ENCODE peak calls at places on chromosomes 12 and 14, in five cellular contexts. V is AG04450, T is gastrocnemius medialis, C is WERI-Rb-1, I is HL-60. Q is an unnamed sample.
A peak's percentile ranks its signal among the peaks of the same experiment; 100 is the strongest.

GRCh38 chr12:121600702-121601336 is 20.0 kb upstream of the KDM2B start:
- DNase-seq in V (no peak), T (no peak), C (no peak), I (no peak), Q (no peak)

GRCh38 chr12:96587691-96588090 is 98.3 kb downstream of the CFAP54 start:
- DNase-seq in V (no peak), T (no peak), C (no peak), I (no peak), Q (no peak)

GRCh38 chr12:44154128-44154527 is 318.2 kb downstream of the TMEM117 start:
- DNase-seq in V (peak; percentile 10), T (no peak), C (no peak), I (no peak), Q (no peak)

GRCh38 chr12:3563966-3564365 is 73.0 kb downstream of the PRMT8 start:
- DNase-seq in V (no peak), T (no peak), C (no peak), I (no peak), Q (no peak)

GRCh38 chr12:117805865-117806264 is 162.9 kb downstream of the KSR2 start:
- DNase-seq in V (no peak), T (no peak), C (no peak), I (no peak), Q (no peak)

GRCh38 chr14:32572867-32573149 is 243.7 kb downstream of the AKAP6 start:
- DNase-seq in V (no peak), T (no peak), C (no peak), I (no peak), Q (no peak)

GRCh38 chr12:452667-453210 is 7.0 kb upstream of the B4GALNT3 start:
- DNase-seq in V (no peak), T (no peak), C (peak; percentile 47), I (peak; percentile 73), Q (no peak)

GRCh38 chr12:60805340-60805739 is 1209.5 kb downstream of the SLC16A7 start:
- DNase-seq in V (no peak), T (no peak), C (no peak), I (no peak), Q (no peak)

GRCh38 chr14:35261774-35262173 is 30.4 kb upstream of the PSMA6 start:
- DNase-seq in V (no peak), T (no peak), C (no peak), I (no peak), Q (no peak)

GRCh38 chr12:24226745-24227350 is 277.4 kb upstream of the SOX5 start:
- DNase-seq in V (peak; percentile 61), T (no peak), C (no peak), I (no peak), Q (no peak)

GRCh38 chr14:81319314-81319713 is 80.8 kb downstream of the STON2 start:
- DNase-seq in V (no peak), T (no peak), C (no peak), I (no peak), Q (no peak)

GRCh38 chr12:41409628-41410027 is 221.5 kb downstream of the PDZRN4 start:
- DNase-seq in V (no peak), T (no peak), C (no peak), I (no peak), Q (no peak)

GRCh38 chr14:24425704-24426103 is 3.8 kb downstream of the CBLN3 start:
- DNase-seq in V (no peak), T (no peak), C (no peak), I (no peak), Q (no peak)

GRCh38 chr14:35336171-35337073 is 44.2 kb downstream of the PSMA6 start:
- DNase-seq in V (peak; percentile 59), T (peak; percentile 91), C (no peak), I (peak; percentile 68), Q (peak; percentile 91)

GRCh38 chr12:78290606-78291345 is 460.1 kb downstream of the NAV3 start:
- DNase-seq in V (peak; percentile 65), T (no peak), C (no peak), I (no peak), Q (no peak)

GRCh38 chr12:65822732-65823480 is 1.4 kb upstream of the HMGA2 start:
- DNase-seq in V (no peak), T (no peak), C (peak; percentile 79), I (no peak), Q (no peak)

GRCh38 chr14:81710232-81710845 is 176.7 kb upstream of the SEL1L start:
- DNase-seq in V (no peak), T (no peak), C (peak; percentile 25), I (peak; percentile 54), Q (no peak)

GRCh38 chr12:19382111-19382526 is 57.2 kb upstream of the AEBP2 start:
- DNase-seq in V (no peak), T (no peak), C (no peak), I (no peak), Q (no peak)

GRCh38 chr12:131033886-131034482 is 80.3 kb downstream of the ADGRD1 start:
- DNase-seq in V (no peak), T (no peak), C (no peak), I (no peak), Q (no peak)
- TF ChIP-seq CTCF in V (no peak), T (no peak), C (no peak), I (no peak), Q (no peak)

GRCh38 chr12:47360771-47361388 is 281.1 kb upstream of the AMIGO2 start:
- DNase-seq in V (no peak), T (no peak), C (no peak), I (peak; percentile 44), Q (no peak)
- H3K4me3 ChIP-seq in V (no peak overlapping the region), T (no peak overlapping the region), C (no peak overlapping the region), I (no peak overlapping the region), Q (peak overlapping the region; percentile 11)

GRCh38 chr12:109134186-109134917 is 18.0 kb downstream of the ACACB start:
- DNase-seq in V (no peak), T (peak; percentile 85), C (peak; percentile 54), I (no peak), Q (no peak)

GRCh38 chr12:109127533-109128242 is 11.3 kb downstream of the ACACB start:
- DNase-seq in V (no peak), T (peak; percentile 89), C (no peak), I (no peak), Q (no peak)

GRCh38 chr12:109131522-109132050 is 15.2 kb downstream of the ACACB start:
- DNase-seq in V (no peak), T (peak; percentile 96), C (no peak), I (no peak), Q (no peak)

GRCh38 chr12:109130297-109130696 is 13.9 kb downstream of the ACACB start:
- DNase-seq in V (no peak), T (peak; percentile 91), C (no peak), I (no peak), Q (no peak)

GRCh38 chr12:109130755-109131521 is 14.6 kb downstream of the ACACB start:
- DNase-seq in V (no peak), T (peak; percentile 97), C (peak; percentile 35), I (no peak), Q (no peak)
- H3K27ac ChIP-seq in V (no peak overlapping the region), T (peak overlapping the region; percentile 93), C (no peak overlapping the region), I (no peak overlapping the region), Q (no peak overlapping the region)

DNA sequence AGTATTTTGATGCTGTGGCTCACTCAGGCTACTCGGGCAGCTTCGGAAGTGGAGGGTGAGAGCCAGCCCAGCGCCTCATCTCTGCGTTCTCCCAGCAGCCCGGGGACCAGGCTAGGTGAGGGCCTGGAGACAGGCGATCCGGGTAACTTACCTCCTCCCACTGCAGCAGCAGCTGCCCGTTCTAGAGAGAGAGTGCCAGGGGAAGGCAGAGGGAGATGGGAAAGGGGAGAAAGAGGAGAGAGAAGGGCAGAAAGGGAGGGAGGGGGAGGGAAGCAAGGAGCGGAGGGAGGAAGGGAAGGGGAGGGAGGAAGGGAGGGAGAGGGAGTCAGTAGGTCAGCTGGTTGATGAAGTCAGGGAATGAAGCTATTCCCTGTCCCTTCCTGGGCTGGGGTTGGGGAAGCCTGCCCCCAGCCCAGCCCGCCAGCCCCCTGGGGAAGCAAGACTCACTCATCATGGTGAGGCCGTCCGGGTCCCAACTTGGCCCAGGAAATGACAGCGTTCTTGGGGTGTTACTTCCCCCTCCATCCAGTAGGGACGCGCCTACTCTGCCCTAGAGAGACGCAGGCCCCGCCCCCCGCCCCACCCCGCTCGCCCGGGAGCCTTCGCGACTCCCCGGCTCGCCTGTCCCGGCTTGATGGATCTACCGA is at the start of gene IFI27L2:
- DNase-seq in V (peak; percentile 24), T (peak; percentile 56), C (peak; percentile 81), I (peak; percentile 69), Q (peak; percentile 65)
- TF ChIP-seq CTCF in V (peak; percentile 40), T (peak; percentile 26), C (peak; percentile 44), I (no peak), Q (peak; percentile 59)

GRCh38 chr14:37585971-37586759 is 8.9 kb downstream of the FOXA1 start:
- DNase-seq in V (no peak), T (no peak), C (no peak), I (no peak), Q (no peak)

GRCh38 chr14:37586783-37587428 is 8.1 kb downstream of the FOXA1 start:
- DNase-seq in V (no peak), T (no peak), C (no peak), I (no peak), Q (no peak)

GRCh38 chr14:37584211-37585100 is 10.6 kb downstream of the FOXA1 start:
- DNase-seq in V (no peak), T (no peak), C (no peak), I (no peak), Q (no peak)

GRCh38 chr14:37585101-37585479 is 10.0 kb downstream of the FOXA1 start:
- DNase-seq in V (no peak), T (no peak), C (peak; percentile 18), I (no peak), Q (no peak)

DNA sequence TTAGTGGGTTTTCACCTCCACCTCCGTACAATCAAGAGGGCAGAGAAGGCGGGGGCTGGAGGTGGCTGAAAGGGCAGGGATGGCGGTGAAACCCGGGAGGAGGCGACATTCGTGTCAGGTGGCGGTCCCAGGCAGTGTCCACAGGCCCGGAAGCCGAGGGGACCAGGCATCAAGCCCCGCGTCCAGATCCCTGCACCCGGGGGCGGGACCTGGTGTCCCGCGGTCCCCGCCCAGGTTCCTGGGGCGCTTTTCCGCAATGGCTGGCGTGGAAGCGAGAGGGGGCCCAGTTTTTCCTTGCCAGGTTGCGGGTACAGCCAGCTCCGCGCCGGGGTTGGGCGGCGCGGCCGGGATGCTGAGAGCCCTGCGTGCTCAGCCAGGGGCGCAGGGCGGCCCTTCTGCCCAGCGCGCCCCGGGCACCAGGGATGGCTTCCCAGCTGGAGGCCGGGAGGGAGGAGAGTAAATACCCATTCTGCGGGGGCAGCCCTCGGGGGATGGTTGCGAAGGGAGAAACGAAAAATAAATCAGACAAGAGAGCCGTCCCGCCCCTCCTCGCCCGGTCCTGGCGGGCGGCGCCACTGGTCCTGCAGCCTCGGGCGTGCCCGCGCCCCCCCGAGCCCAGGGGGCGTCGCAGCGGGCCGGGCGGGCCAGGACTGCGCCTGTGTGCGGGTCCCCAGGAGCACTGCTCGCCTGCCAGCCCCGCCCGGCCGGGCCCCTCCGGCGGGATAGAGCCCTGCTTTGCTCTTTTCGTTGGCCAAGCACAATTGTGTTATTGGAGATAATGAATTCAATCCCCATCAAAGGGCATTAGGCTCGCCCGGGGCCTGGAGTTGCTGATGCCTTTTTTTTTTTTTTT is 11.5 kb downstream of the FOXA1 start:
- DNase-seq in V (no peak), T (no peak), C (no peak), I (no peak), Q (no peak)
- H3K4me3 ChIP-seq in V (peak overlapping the region; percentile 20), T (no peak overlapping the region), C (no peak overlapping the region), I (no peak overlapping the region), Q (no peak overlapping the region)

GRCh38 chr12:2154050-2154449 is 101.3 kb downstream of the CACNA1C start:
- DNase-seq in V (peak; percentile 50), T (no peak), C (no peak), I (no peak), Q (no peak)
- H3K27ac ChIP-seq in V (peak overlapping the region; percentile 82), T (peak overlapping the region; percentile 53), C (no peak overlapping the region), I (no peak overlapping the region), Q (no peak overlapping the region)

GRCh38 chr12:11958216-11959091 is 112.3 kb upstream of the BCL2L14 start:
- DNase-seq in V (peak; percentile 78), T (no peak), C (no peak), I (no peak), Q (no peak)
- TF ChIP-seq CTCF in V (no peak), T (no peak), C (no peak), I (no peak), Q (no peak)

GRCh38 chr14:93086441-93087055 is 29.2 kb downstream of the ITPK1 start:
- DNase-seq in V (no peak), T (no peak), C (no peak), I (peak; percentile 43), Q (no peak)
- H3K4me3 ChIP-seq in V (no peak overlapping the region), T (no peak overlapping the region), C (no peak overlapping the region), I (no peak overlapping the region), Q (no peak overlapping the region)